ENCODE peak calls at places on chromosomes 16 and 17, in nine cellular contexts. N, U, K, F, Z, G, T, O and X are unnamed samples.

GRCh38 chr17:64387145-64387473 is 3.6 kb downstream of the PECAM1 start:
- DNase-seq in K (no peak), G (no peak), N (no peak), F (no peak), O (no peak), T (no peak), Z (no peak), U (no peak), X (no peak)

GRCh38 chr17:7549401-7550055 is 670 bp downstream of the TNFSF12 start:
- DNase-seq in O (peak), F (no peak), N (no peak), Z (no peak), G (no peak), U (no peak), T (no peak), K (no peak), X (no peak)

GRCh38 chr16:253833-254232 is 19.2 kb downstream of the FAM234A start:
- DNase-seq in T (no peak), Z (no peak), U (no peak), G (no peak), N (no peak), O (no peak), K (no peak), F (no peak), X (no peak)

GRCh38 chr17:74351552-74352210 is 10.0 kb downstream of the BTBD17 start:
- DNase-seq in T (no peak), K (no peak), N (no peak), G (no peak), U (no peak), F (peak), Z (no peak), O (no peak), X (no peak)

GRCh38 chr17:45132569-45133463 is 501 bp upstream of the PLCD3 start:
- DNase-seq in O (peak), T (peak), K (peak), G (peak), F (peak), U (peak), N (peak), Z (peak), X (peak)

GRCh38 chr16:84090212-84090611 is 26.5 kb downstream of the MBTPS1 start:
- DNase-seq in U (no peak), O (no peak), Z (no peak), G (no peak), F (no peak), T (no peak), K (no peak), N (no peak), X (no peak)

GRCh38 chr16:19688396-19689024 is 29.5 kb downstream of the KNOP1 start:
- DNase-seq in F (no peak), K (no peak), U (no peak), Z (no peak), T (no peak), O (no peak), G (no peak), N (no peak), X (no peak)

GRCh38 chr17:2262146-2262587 is 41.4 kb downstream of the SMG6 start:
- DNase-seq in T (no peak), U (no peak), O (no peak), Z (no peak), F (no peak), N (peak), K (peak), G (peak), X (no peak)

GRCh38 chr17:79836952-79837887 is 2.0 kb downstream of the CBX4 start:
- DNase-seq in U (peak), T (peak), K (peak), F (peak), Z (peak), G (peak), N (peak), O (peak), X (peak)

GRCh38 chr17:72592242-72592966 is 471.6 kb downstream of the SOX9 start:
- DNase-seq in F (peak), U (peak), N (peak), K (peak), Z (peak), T (peak), G (peak), O (peak), X (no peak)

GRCh38 chr17:8806206-8807069 is 7.3 kb upstream of the MFSD6L start:
- DNase-seq in K (no peak), F (no peak), N (no peak), U (no peak), G (no peak), Z (no peak), T (no peak), O (no peak), X (no peak)

GRCh38 chr16:9042943-9043680 is 48.3 kb upstream of the HAPSTR1 start:
- DNase-seq in T (no peak), O (no peak), N (peak), Z (no peak), K (peak), G (peak), F (no peak), U (no peak), X (no peak)

GRCh38 chr17:64126918-64127317 is 3.0 kb downstream of the ERN1 start:
- DNase-seq in U (no peak), K (no peak), T (no peak), F (no peak), G (no peak), O (no peak), N (peak), Z (no peak), X (no peak)

GRCh38 chr17:28481081-28481571 is 7.7 kb downstream of the SLC13A2 start:
- DNase-seq in K (no peak), Z (no peak), T (no peak), G (no peak), U (no peak), N (no peak), O (peak), F (no peak), X (no peak)

GRCh38 chr17:39548494-39548893 is 59.2 kb downstream of the NEUROD2 start:
- DNase-seq in G (peak), N (no peak), F (no peak), O (no peak), U (no peak), T (no peak), K (peak), Z (no peak), X (no peak)

GRCh38 chr16:70760221-70760620 is 40.7 kb downstream of the VAC14 start:
- DNase-seq in F (no peak), G (no peak), U (no peak), O (no peak), K (no peak), Z (no peak), N (peak), T (no peak), X (no peak)

GRCh38 chr16:26651464-26651863 is 415.3 kb upstream of the C16orf82 start:
- DNase-seq in U (no peak), O (no peak), T (no peak), K (no peak), N (no peak), Z (no peak), F (no peak), G (no peak), X (no peak)

GRCh38 chr17:72516772-72517399 is 396.1 kb downstream of the SOX9 start:
- DNase-seq in U (no peak), G (peak), Z (peak), O (no peak), N (peak), F (no peak), T (peak), K (peak), X (no peak)

GRCh38 chr17:49717371-49717841 is 9.6 kb upstream of the SLC35B1 start:
- DNase-seq in Z (no peak), T (peak), K (no peak), O (no peak), U (no peak), F (no peak), G (no peak), N (no peak), X (no peak)

GRCh38 chr17:21358682-21359482 is 17.3 kb upstream of the KCNJ12 start:
- DNase-seq in G (peak), Z (no peak), F (no peak), N (no peak), U (no peak), O (no peak), K (no peak), T (peak), X (no peak)

GRCh38 chr17:82107341-82107860 is 9.4 kb upstream of the FASN start:
- DNase-seq in G (no peak), N (no peak), K (no peak), U (no peak), O (no peak), T (no peak), F (no peak), Z (peak), X (no peak)
- TF ChIP-seq CTCF in G (peak), N (peak), K (peak), U (peak), O (no peak), T (peak), F (no peak), Z (peak), X (no peak)

GRCh38 chr17:16013943-16014407 is 14.4 kb downstream of the TTC19 start:
- DNase-seq in T (no peak), F (no peak), G (peak), Z (peak), U (no peak), O (no peak), K (peak), N (peak), X (no peak)
- TF ChIP-seq CTCF in T (peak), F (peak), G (peak), Z (peak), U (peak), O (peak), K (peak), N (peak), X (no peak)

DNA sequence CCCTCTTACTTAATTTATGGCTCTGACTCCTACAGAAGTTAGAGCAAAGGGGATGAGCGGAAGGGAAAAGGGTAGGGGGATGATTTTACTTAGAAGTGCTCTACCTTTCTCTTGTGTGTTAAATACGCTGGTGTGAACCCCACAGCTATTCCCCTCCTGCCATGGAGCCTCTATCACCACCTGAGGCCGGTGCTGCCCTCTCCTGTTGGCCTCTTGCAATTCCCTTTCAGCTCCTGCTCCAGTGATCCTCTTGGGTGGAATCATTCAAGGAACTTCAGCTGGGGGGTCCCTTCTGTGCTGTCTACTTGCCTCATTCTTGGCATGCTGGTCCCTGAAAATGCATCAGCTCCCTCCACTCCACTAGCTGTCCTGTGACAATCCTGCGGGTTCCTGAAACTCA is 41.8 kb upstream of the CDH8 start:
- DNase-seq in T (no peak), N (no peak), K (no peak), O (no peak), U (no peak), Z (no peak), G (no peak), F (peak), X (no peak)
- TF ChIP-seq CTCF in T (no peak), N (no peak), K (no peak), O (peak), U (peak), Z (no peak), G (no peak), F (peak), X (no peak)

GRCh38 chr16:56068314-56068713 is 123.0 kb upstream of the GNAO1 start:
- DNase-seq in Z (no peak), G (no peak), U (no peak), O (no peak), F (no peak), N (no peak), T (no peak), K (no peak), X (no peak)
- TF ChIP-seq CTCF in Z (no peak), G (no peak), U (no peak), O (no peak), F (no peak), N (no peak), T (no peak), K (no peak), X (no peak)

DNA sequence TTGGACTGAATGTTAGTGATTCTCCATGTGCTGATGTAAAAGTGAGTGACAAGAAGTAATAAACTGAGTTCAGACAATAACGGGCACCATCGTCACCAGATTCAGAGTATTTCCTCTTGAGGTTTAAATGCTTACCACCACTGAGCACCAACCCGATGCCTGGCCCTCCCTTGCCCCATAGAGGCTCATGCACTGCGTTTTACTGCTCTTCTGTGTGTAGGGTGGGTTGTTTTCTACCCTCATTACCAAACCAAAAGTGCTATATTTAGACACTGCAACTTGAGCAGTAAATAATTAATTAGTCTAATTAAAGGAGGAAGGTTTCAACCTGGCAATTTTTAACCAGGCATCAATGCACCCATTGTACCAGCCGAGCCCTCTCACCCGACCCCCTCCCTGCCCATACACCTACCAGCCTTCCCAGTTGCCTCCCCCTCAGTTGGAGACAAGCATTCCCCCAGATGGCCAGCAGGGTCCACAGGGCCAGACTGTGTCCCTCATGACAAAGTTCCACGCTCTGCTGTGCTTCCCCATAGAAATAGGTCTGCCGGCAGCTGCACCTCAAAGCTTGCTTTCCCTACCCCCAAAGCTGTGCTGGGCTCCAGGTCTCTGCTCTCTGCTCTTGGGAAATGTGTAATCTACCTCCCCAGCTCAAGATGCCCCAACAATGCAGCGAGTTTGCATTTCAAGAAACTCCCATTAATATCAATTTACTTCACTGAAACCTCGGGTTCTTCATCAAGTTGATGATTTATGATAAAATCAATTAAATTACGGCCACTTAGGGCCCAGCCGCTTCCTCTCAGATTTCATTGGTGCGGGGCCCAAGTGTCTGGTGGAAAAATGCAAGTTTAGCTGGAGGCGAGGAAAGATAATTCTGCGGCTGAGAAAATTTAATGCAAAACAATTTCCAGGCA is 16.0 kb downstream of the HOXB4 start:
- DNase-seq in Z (peak), F (no peak), G (no peak), K (no peak), N (no peak), T (no peak), U (no peak), O (no peak), X (no peak)
- TF ChIP-seq CTCF in Z (no peak), F (no peak), G (peak), K (peak), N (peak), T (no peak), U (peak), O (peak), X (no peak)

GRCh38 chr17:75516619-75517276 is 420 bp downstream of the TSEN54 start:
- DNase-seq in G (peak), F (peak), K (no peak), Z (peak), O (peak), T (peak), U (peak), N (no peak), X (peak)

GRCh38 chr17:75517277-75517865 is 1.0 kb downstream of the TSEN54 start:
- DNase-seq in T (no peak), F (no peak), U (no peak), O (peak), Z (peak), K (no peak), N (no peak), G (no peak), X (no peak)

GRCh38 chr17:75521290-75521689 is 4.2 kb upstream of the LLGL2 start:
- DNase-seq in N (no peak), O (no peak), T (no peak), Z (no peak), G (no peak), F (no peak), U (no peak), K (no peak), X (no peak)

GRCh38 chr17:75518201-75518600 is 1.9 kb downstream of the TSEN54 start:
- DNase-seq in Z (no peak), O (no peak), U (no peak), G (no peak), K (no peak), N (no peak), T (no peak), F (no peak), X (no peak)

GRCh38 chr17:75518983-75519540 is 2.7 kb downstream of the TSEN54 start:
- DNase-seq in Z (no peak), N (no peak), G (no peak), O (no peak), T (no peak), U (no peak), K (no peak), F (peak), X (no peak)
- TF ChIP-seq CTCF in Z (no peak), N (no peak), G (no peak), O (no peak), T (no peak), U (peak), K (no peak), F (no peak), X (no peak)

GRCh38 chr17:78462148-78462547 is 83.7 kb downstream of the PGS1 start:
- DNase-seq in O (no peak), F (no peak), U (no peak), G (no peak), Z (no peak), N (no peak), T (no peak), K (no peak), X (no peak)

GRCh38 chr17:78460951-78461944 is 82.8 kb downstream of the PGS1 start:
- DNase-seq in F (no peak), O (no peak), G (no peak), N (no peak), K (no peak), T (no peak), U (no peak), Z (no peak), X (no peak)

GRCh38 chr17:78459696-78460095 is 81.2 kb downstream of the PGS1 start:
- DNase-seq in Z (no peak), G (no peak), K (no peak), T (no peak), N (no peak), F (no peak), O (no peak), U (no peak), X (no peak)

GRCh38 chr17:78458739-78459335 is 80.4 kb downstream of the PGS1 start:
- DNase-seq in T (no peak), Z (no peak), N (no peak), K (no peak), U (no peak), G (no peak), F (no peak), O (no peak), X (no peak)

DNA sequence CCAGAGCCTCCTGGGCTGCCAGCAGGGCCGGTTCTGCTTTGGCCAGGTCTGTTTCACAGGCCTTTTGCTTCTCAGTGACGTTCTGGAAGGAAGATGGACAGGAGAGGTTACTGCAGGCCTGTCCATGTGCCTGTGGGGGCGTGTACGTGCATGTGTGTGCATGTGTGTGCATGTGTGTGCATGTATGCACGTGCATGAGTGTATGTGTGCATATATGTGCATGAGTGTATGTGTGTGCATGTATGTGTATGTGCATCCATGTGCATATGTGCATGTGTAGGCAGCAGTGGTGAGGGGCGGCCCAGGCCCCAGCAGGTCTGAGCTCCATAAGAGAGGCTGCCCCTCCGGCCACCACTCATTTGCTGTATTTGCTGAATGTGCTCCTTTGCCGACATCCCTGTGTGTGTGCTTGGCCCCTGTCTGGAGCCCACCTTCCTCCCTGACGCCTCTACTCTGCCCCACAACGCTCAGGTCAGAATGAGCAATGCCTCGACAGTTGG is 81.8 kb downstream of the PGS1 start:
- DNase-seq in K (no peak), Z (no peak), O (no peak), F (no peak), N (no peak), T (no peak), G (no peak), U (no peak), X (no peak)
- TF ChIP-seq CTCF in K (no peak), Z (no peak), O (no peak), F (no peak), N (no peak), T (no peak), G (no peak), U (no peak), X (no peak)

DNA sequence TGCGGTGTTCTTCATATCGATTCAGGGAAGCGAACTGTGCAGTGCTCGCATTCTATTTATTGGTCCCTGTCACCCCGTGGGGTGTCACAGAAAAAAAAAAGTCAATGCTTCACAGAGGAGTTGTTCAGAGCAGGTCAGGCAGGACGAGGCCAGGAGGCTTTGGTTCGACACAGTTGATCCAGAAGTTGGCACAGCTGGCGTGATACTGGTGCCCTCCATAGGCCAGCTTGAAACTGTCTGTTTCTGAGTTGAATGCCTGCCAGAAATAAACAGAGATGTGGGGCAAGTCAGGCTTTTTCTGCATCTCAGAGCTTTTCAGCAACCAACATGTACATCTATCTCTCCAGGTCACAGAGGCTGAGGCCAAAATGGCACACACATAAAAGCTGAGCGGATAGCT is 29.1 kb downstream of the DUSP14 start:
- DNase-seq in N (peak), G (peak), Z (no peak), T (no peak), U (no peak), K (no peak), O (no peak), F (no peak), X (no peak)
- TF ChIP-seq CTCF in N (no peak), G (no peak), Z (no peak), T (no peak), U (no peak), K (no peak), O (no peak), F (no peak), X (no peak)

DNA sequence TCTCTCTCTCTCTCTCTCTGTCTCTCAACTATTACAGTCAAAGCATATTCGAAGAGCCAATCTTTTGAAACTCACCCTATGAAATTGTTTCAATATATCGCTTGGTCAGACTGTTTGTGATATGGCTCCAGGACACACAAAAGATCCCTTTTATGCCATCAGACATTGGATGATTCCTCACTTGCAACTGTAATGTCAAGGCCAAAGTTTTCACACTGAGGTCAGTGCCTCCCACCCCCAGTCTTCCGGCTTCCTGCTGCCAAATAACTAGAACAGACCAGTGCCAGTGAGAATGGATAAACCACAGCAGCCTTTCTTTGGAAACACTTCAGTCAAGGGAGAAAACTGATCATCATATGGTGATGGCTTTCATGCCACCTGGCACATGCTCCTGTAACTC is 321.9 kb upstream of the ZFHX3 start:
- DNase-seq in T (no peak), Z (no peak), N (no peak), F (no peak), G (no peak), U (no peak), O (no peak), K (no peak), X (no peak)
- TF ChIP-seq CTCF in T (no peak), Z (no peak), N (no peak), F (no peak), G (no peak), U (no peak), O (no peak), K (no peak), X (no peak)